ENCODE peak calls at places on chromosomes 11 and 22, in four cellular contexts. S is K562, W is H1, N is HepG2. E is an unnamed sample.
A peak's percentile ranks its signal among the peaks of the same experiment; 100 is the strongest.

GRCh38 chr11:129457321-129457720 is 81.7 kb downstream of the BARX2 start:
- DNase-seq in S (no peak), W (no peak), N (no peak), E (no peak)

GRCh38 chr11:110455718-110456117 is 26.0 kb downstream of the FDX1 start:
- DNase-seq in S (no peak), W (no peak), N (no peak), E (no peak)

GRCh38 chr11:22432331-22433065 is 94.3 kb downstream of the SLC17A6 start:
- DNase-seq in S (no peak), W (peak; percentile 69), N (no peak), E (no peak)

GRCh38 chr22:29302402-29302680 is 4.1 kb upstream of the GAS2L1 start:
- DNase-seq in S (no peak), W (no peak), N (no peak), E (no peak)

GRCh38 chr11:133827556-133827955 is 17.8 kb downstream of the SPATA19 start:
- DNase-seq in S (no peak), W (no peak), N (no peak), E (no peak)

GRCh38 chr11:134333312-134333711 is 1.5 kb downstream of the GLB1L2 start:
- DNase-seq in S (no peak), W (no peak), N (no peak), E (no peak)

GRCh38 chr11:6693342-6694228 is 10.4 kb upstream of the MRPL17 start:
- DNase-seq in S (no peak), W (no peak), N (no peak), E (peak; percentile 37)

GRCh38 chr11:126080206-126080941 is 17.7 kb upstream of the CDON start:
- DNase-seq in S (no peak), W (no peak), N (no peak), E (no peak)

GRCh38 chr11:44416776-44417175 is 106.8 kb upstream of the ALX4 start:
- DNase-seq in S (no peak), W (no peak), N (no peak), E (no peak)

GRCh38 chr11:73384871-73385692 is 8.9 kb downstream of the RELT start:
- DNase-seq in S (no peak), W (no peak), N (no peak), E (no peak)

GRCh38 chr22:45620707-45621106 is 50.9 kb upstream of the ATXN10 start:
- DNase-seq in S (no peak), W (no peak), N (no peak), E (no peak)

GRCh38 chr22:44247346-44247745 is 65.4 kb downstream of the SHISAL1 start:
- DNase-seq in S (no peak), W (peak; percentile 29), N (no peak), E (no peak)

DNA sequence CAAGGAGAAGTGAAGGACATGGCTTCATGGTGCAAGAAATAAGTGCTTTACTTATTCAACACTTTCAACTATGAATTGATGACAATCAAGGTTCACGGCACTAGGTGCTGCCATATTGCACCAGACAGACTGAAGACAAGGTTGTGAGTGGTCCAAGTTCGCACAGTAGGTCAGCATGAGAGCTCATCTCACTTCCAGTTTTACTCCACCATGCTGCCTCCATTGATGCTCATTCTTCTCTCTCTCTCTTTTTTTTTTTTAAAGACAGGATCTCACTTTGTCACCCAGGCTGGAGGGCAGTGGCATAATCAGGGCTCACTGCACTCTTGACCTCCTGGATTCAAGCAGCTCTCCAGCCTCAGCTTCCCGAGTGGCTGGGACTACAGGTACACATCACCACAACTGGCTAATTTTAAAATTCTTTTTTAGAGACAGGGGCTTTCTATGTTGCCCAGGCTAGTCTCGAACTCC is 47.7 kb downstream of the EHF start:
- DNase-seq in S (no peak), W (no peak), N (no peak), E (no peak)
- TF ChIP-seq FOSL1 in S (no peak), W (no peak), N (no peak), E (no peak)

DNA sequence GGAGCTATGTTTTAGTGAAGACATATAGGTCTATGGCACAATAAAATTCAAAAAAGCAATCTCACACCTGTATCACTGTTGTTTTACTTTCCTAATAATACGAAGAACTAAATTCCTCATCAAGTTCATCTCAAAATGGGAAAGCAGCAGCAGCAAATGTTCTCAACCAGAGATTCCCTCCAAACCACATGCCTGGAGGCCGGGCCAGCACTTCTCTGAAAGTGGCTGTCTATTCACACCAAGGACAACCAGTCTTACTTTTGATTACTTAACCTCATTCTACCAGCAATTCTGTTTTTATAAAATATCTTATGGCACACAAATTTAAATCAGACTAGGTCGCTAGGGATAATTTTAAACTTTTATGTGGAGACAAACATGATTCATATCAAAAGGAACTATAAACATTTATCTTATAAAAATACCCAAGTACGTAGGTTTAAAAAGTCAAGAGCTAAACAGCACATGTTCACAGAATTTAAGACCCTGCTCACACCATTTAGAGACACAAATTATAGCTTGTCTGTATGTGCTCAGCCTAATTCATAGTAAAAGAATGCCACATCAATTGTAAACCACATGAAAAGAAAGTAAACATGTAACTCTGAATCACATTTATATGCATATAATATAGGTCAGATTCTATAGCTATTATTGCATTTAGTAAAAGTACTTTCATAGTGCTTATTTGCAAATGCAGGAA is 46.1 kb downstream of the RRAS2 start:
- DNase-seq in S (no peak), W (no peak), N (no peak), E (no peak)
- TF ChIP-seq FOSL1 in S (no peak), W (no peak), N (no peak), E (no peak)

GRCh38 chr22:20464096-20464614 is 26.5 kb upstream of the SCARF2 start:
- DNase-seq in S (no peak), W (no peak), N (no peak), E (no peak)
- TF ChIP-seq FOSL1 in S (no peak), W (no peak), N (no peak), E (no peak)

GRCh38 chr11:102802341-102802740 is 4.4 kb upstream of the MMP1 start:
- DNase-seq in S (no peak), W (no peak), N (no peak), E (no peak)
- TF ChIP-seq FOSL1 in S (no peak), W (no peak), N (no peak), E (no peak)

GRCh38 chr22:46929689-46930225 is 167.3 kb downstream of the TBC1D22A start:
- DNase-seq in S (no peak), W (peak; percentile 34), N (no peak), E (no peak)
- TF ChIP-seq FOSL1 in S (no peak), W (no peak), N (no peak), E (no peak)

GRCh38 chr22:39984006-39984405 is 10.7 kb upstream of the FAM83F start:
- DNase-seq in S (peak; percentile 20), W (no peak), N (no peak), E (no peak)

GRCh38 chr22:39980635-39981034 is 14.1 kb upstream of the FAM83F start:
- DNase-seq in S (no peak), W (no peak), N (no peak), E (no peak)

GRCh38 chr22:39983346-39983745 is 11.4 kb upstream of the FAM83F start:
- DNase-seq in S (no peak), W (no peak), N (no peak), E (no peak)

GRCh38 chr22:39979048-39979447 is 15.7 kb upstream of the FAM83F start:
- DNase-seq in S (no peak), W (no peak), N (no peak), E (no peak)

GRCh38 chr22:39979458-39979857 is 15.3 kb upstream of the FAM83F start:
- DNase-seq in S (no peak), W (no peak), N (no peak), E (no peak)
- TF ChIP-seq FOSL1 in S (no peak), W (no peak), N (no peak), E (no peak)

GRCh38 chr11:111734383-111735261 is 31.6 kb downstream of the PPP2R1B start:
- DNase-seq in S (no peak), W (no peak), N (no peak), E (no peak)
- TF ChIP-seq FOSL1 in S (no peak), W (no peak), N (no peak), E (no peak)

GRCh38 chr11:66329165-66329673 is 7.0 kb downstream of the RIN1 start:
- DNase-seq in S (no peak), W (no peak), N (no peak), E (no peak)

GRCh38 chr11:66326261-66327111 is 9.6 kb upstream of the CD248 start:
- DNase-seq in S (no peak), W (peak; percentile 52), N (no peak), E (no peak)

GRCh38 chr11:66328036-66328306 is 8.3 kb downstream of the RIN1 start:
- DNase-seq in S (no peak), W (no peak), N (no peak), E (no peak)

GRCh38 chr11:66328307-66329144 is 7.7 kb downstream of the RIN1 start:
- DNase-seq in S (peak; percentile 86), W (peak; percentile 94), N (peak; percentile 71), E (peak; percentile 54)

DNA sequence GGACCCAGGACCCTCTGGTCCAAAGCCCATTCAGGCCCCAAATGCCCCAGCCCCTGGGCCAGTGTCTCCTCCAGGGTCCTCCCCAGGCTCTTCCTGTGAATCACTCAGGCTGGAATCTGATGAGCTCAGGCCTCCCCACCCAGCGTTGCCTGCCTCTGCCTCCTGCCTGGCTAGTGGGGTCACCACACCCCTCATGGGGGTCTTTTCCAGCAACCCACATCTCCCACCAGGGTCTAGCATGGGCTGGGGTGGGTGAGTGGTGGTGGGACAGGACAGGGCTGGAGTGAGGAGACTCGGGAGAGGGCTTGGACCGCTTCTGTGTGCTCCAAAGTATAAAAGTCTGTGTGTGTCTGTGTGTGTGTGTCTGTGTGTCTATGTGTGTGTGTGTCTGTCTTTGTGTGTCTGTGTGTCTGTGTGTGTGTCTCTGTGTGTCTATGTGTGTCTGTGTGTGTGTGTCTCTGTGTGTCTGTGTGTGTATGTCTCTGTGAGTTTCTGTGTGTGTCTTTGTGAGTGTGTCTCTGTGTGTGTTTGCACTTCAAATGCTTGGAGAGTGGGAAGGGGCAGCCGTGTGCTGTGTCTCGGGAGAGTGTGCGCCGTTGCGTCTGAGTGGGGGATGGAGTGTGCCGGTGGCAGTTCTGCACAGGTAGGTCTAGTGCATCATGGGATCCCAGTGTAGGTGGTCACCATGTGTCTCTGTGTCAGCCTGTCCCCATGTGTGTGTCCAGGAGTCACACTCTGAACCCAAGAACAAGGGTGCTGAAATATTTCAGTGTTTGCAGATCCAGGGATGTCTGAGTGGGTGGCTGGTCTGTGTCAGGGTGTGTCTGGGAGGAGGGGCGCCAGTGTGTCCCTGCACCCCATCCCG is 8.8 kb downstream of the RIN1 start:
- DNase-seq in S (no peak), W (peak; percentile 50), N (no peak), E (no peak)
- TF ChIP-seq FOSL1 in S (no peak), W (no peak), N (no peak), E (no peak)

GRCh38 chr11:86438685-86439084 is 64.0 kb downstream of the CCDC81 start:
- DNase-seq in S (no peak), W (no peak), N (no peak), E (no peak)
- TF ChIP-seq FOSL1 in S (peak; percentile 86), W (no peak), N (no peak), E (no peak)

GRCh38 chr11:117407016-117407415 is 79.4 kb downstream of the CEP164 start:
- DNase-seq in S (no peak), W (no peak), N (no peak), E (no peak)
- TF ChIP-seq FOSL1 in S (no peak), W (no peak), N (no peak), E (no peak)